ENCODE peak calls at places on chromosomes 1 and 21, in nine cellular contexts. J, K, P, S, I, E, M, O and W are unnamed samples. For H3K27me3, the result is how much of the 10 kb centered on the place peaks cover.

GRCh38 chr21:27157097-27157496 is 190.2 kb upstream of the ADAMTS5 start:
- DNase-seq in O (no peak), K (no peak), J (no peak), M (no peak), I (no peak), E (no peak), S (no peak), P (no peak), W (no peak)

GRCh38 chr1:150889650-150890416 is 2.9 kb downstream of the CTXND2 start:
- DNase-seq in J (no peak), I (no peak), P (no peak), M (no peak), O (no peak), S (no peak), K (no peak), E (no peak), W (peak)

GRCh38 chr1:210117681-210118170 is 114.9 kb upstream of the SERTAD4 start:
- DNase-seq in O (no peak), P (no peak), K (no peak), M (no peak), J (no peak), E (no peak), I (no peak), S (peak), W (no peak)

GRCh38 chr21:46096997-46097825 is 701 bp upstream of the COL6A2 start:
- DNase-seq in E (no peak), M (no peak), S (peak), O (peak), P (no peak), J (peak), I (no peak), K (no peak), W (no peak)

GRCh38 chr21:42627527-42628289 is 25.7 kb upstream of the PDE9A start:
- DNase-seq in O (peak), K (no peak), P (no peak), I (no peak), J (peak), S (no peak), M (no peak), E (peak), W (no peak)

GRCh38 chr1:19514391-19514831 is 29.1 kb upstream of the CAPZB start:
- DNase-seq in S (no peak), M (peak), O (peak), E (peak), I (no peak), J (no peak), K (no peak), P (no peak), W (no peak)

GRCh38 chr21:41663805-41664788 is 102.8 kb downstream of the RIPK4 start:
- DNase-seq in M (no peak), K (no peak), P (no peak), J (no peak), E (no peak), I (no peak), S (no peak), O (no peak), W (no peak)

GRCh38 chr1:29387210-29387609 is 150.9 kb downstream of the PTPRU start:
- DNase-seq in O (no peak), K (no peak), P (no peak), E (no peak), I (no peak), S (no peak), J (peak), M (no peak), W (no peak)

GRCh38 chr1:198747127-198747526 is 108.3 kb downstream of the PTPRC start:
- DNase-seq in M (no peak), P (no peak), O (no peak), I (no peak), K (no peak), S (no peak), E (no peak), J (no peak), W (no peak)

GRCh38 chr1:232443372-232443771 is 186.6 kb downstream of the SIPA1L2 start:
- DNase-seq in K (no peak), P (no peak), E (no peak), M (no peak), S (no peak), J (no peak), O (no peak), I (no peak), W (no peak)

GRCh38 chr21:31203371-31204054 is 140.5 kb downstream of the TIAM1 start:
- DNase-seq in E (no peak), P (no peak), M (peak), O (no peak), J (no peak), S (no peak), K (no peak), I (no peak), W (no peak)

GRCh38 chr1:165355977-165356811 is at the start of gene LMX1A:
- DNase-seq in K (no peak), I (no peak), S (no peak), M (peak), J (peak), O (no peak), P (no peak), E (no peak), W (no peak)

GRCh38 chr1:178716111-178716510 is 8.9 kb upstream of the RALGPS2 start:
- DNase-seq in K (no peak), I (no peak), E (no peak), P (no peak), M (peak), J (no peak), S (no peak), O (no peak), W (no peak)

GRCh38 chr1:56874689-56875088 is 20.1 kb downstream of the C8A start:
- DNase-seq in I (no peak), S (no peak), M (no peak), E (no peak), K (no peak), J (no peak), O (no peak), P (no peak), W (no peak)

DNA sequence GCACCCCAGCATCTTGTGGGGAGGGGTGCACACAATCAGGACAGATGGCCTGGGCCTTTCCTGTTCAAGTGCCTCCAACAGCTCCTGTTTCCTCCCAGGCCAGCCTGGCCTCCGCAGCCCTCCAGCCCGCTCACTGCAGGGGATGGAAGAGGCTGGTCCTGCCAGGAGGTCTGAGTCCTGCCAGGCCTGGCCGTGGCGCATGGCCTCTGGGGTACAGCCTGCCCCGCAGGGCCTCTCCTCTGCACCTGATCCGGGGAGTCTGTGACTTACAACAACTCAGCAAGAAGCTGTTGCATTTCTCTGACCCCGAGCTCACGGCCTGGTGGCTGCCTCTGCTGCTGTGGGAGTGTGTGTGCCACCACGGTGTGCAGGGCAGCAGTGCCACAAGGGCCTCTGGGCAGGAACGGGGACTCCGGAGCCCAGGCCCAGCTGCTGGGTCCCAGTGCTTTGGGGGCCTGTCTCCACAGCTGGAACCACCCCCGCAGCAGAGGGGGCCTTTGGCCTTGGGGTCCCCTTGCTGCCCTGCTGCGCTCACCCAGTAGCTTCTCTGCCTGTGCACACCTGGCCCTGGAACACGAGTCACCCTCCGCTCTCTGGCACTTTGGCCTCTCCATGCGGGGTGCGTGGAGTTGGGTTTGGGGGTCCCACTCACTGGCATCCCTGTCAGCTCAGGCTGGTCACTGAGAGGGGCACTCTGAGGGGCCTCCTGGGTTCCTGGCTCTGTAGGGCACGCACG is 17.4 kb upstream of the LRRC3 start:
- DNase-seq in O (peak), E (no peak), I (no peak), P (no peak), M (no peak), J (peak), K (no peak), S (no peak), W (no peak)
- H3K4me3 ChIP-seq in O (no peak), E (no peak), I (no peak), P (no peak), M (no peak), J (no peak), K (no peak), S (no peak), W (no peak)

DNA sequence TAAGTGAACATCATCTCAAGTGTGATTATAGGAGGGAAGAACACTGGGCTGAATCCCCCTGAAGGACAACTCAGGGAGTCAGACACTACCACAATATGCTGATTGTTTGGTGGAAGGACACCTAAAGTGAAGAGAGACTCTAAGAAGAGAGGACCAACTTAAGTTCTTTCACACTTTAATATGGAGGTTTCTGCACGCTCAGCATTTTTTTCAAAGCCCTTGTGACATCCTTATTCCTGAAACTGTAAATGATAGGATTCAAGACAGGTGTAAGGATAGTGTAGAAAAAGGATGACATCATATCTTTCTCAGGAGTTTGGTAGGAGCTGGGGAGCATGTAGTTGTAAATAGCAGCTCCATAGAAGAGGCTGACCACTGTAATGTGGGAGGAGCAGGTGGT is 4.8 kb downstream of the OR2T10 start:
- DNase-seq in P (no peak), J (no peak), K (no peak), M (no peak), E (no peak), O (no peak), I (no peak), S (no peak), W (no peak)
- H3K27me3 ChIP-seq in P (under half), J (under half), K (under half), M (under half), E (under half), O (under half), I (under half), S (under half), W (under half)

GRCh38 chr1:115282825-115283224 is 55.2 kb downstream of the NGF start:
- DNase-seq in K (no peak), J (no peak), E (peak), P (no peak), O (peak), I (no peak), S (no peak), M (peak), W (no peak)
- H3K4me3 ChIP-seq in K (no peak), J (no peak), E (peak), P (no peak), O (no peak), I (no peak), S (no peak), M (no peak), W (no peak)

DNA sequence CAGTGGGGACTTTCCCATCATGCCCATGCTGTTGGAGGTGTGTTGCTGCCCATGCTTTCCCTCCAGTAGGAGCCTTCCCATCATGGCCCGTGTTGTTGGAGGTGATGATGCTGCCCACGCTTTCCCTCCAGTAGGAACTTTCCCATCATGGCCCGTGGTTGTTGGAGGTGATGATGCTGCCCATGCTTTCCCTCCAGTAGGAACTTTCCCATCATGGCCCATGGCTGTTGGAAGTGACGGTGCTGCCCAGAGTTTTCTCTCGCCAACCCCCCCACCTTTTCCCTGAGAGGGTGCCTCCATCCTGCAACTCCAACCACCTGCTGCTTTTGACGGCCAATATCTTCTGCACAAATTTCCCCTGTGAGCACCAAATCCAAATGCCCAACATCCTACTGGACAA is 205.7 kb downstream of the TOMM20 start:
- DNase-seq in P (no peak), J (no peak), K (no peak), O (no peak), M (no peak), E (no peak), S (no peak), I (no peak), W (no peak)
- H3K27me3 ChIP-seq in P (under half), J (under half), K (under half), O (under half), M (under half), E (under half), S (under half), I (under half), W (under half)

GRCh38 chr1:89607888-89608626 is 24.9 kb upstream of the LRRC8C start:
- DNase-seq in I (peak), O (no peak), P (no peak), M (peak), K (no peak), J (no peak), S (no peak), E (peak), W (no peak)
- H3K4me3 ChIP-seq in I (peak), O (no peak), P (no peak), M (no peak), K (no peak), J (no peak), S (no peak), E (no peak), W (no peak)

GRCh38 chr1:204711947-204712701 is 26.6 kb upstream of the LRRN2 start:
- DNase-seq in P (no peak), I (no peak), E (peak), K (peak), O (peak), S (no peak), M (no peak), J (peak), W (no peak)
- H3K27me3 ChIP-seq in P (under half), I (under half), E (half or more), K (under half), O (half or more), S (under half), M (under half), J (under half), W (under half)

DNA sequence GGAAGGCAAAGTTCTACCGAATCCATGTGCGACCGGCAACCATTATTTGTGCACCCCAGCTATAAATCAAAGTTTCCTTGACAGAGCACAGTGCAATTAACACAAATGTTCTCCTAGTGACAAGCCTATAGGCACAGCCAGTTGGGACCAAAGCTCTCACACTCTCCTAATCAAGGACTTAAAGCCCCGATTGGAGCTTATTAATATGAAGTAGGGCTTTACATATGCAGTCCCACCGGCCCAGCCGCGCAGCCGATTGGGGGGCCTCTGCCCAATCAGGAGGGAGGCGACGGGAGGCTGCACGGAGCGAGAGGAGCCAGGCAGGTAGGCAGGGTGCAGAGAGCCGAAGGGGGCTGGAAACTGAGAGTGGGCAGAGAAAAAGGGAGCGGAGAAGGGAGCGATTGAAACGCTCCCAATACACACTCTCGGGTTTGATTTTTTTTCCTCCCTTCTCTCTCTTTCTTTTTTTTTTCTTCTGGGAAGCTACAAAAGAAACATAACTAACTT is at the start of gene ESRRG:
- DNase-seq in I (no peak), O (peak), P (no peak), E (peak), J (peak), M (no peak), S (peak), K (peak), W (no peak)
- H3K4me3 ChIP-seq in I (no peak), O (peak), P (peak), E (peak), J (peak), M (peak), S (peak), K (peak), W (no peak)

DNA sequence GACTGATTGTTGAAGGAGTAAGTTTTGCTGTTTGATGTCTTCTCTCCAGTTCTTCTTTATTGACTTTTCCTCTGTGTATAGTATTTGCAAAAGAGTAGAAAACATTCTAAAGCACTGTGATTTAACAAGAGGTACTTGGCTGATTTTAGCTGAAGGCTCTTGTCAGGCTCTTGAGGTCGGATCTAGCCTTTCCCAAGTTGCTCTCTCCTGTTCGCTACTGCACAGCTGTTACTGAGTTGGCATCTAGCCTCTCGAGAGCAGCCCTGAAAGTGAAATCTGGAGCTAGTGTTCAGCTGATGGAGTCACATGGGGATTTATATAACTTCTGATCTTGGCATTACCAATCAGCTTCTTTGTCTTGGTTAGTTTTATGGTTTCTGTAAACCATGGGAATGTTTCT is 193.1 kb downstream of the RYR2 start:
- DNase-seq in O (no peak), J (no peak), S (no peak), P (no peak), K (no peak), M (no peak), I (no peak), E (no peak), W (no peak)
- H3K27me3 ChIP-seq in O (under half), J (under half), S (under half), P (under half), K (under half), M (under half), I (under half), E (under half), W (under half)

GRCh38 chr1:116666747-116667576 is 571 bp downstream of the IGSF3 start:
- DNase-seq in S (peak), J (peak), M (no peak), K (no peak), I (no peak), E (no peak), P (no peak), O (no peak), W (no peak)
- H3K4me3 ChIP-seq in S (peak), J (peak), M (peak), K (peak), I (peak), E (peak), P (peak), O (peak), W (peak)